ENCODE peak calls at places on chromosomes 1 and 21, in six cellular contexts. W, I, Y, V, J and O are unnamed samples. For H3K4me1, the result is how much of the 10 kb centered on the place peaks cover.

GRCh38 chr21:44017601-44018000 is 5.5 kb downstream of the TRAPPC10 start:
- DNase-seq in W (no peak), I (no peak), Y (no peak), V (no peak), J (no peak), O (no peak)

GRCh38 chr1:202107801-202108731 is 14.7 kb upstream of the GPR37L1 start:
- DNase-seq in W (no peak), I (no peak), Y (no peak), V (peak), J (no peak), O (no peak)

GRCh38 chr1:112406771-112407170 is 10.8 kb downstream of the CTTNBP2NL start:
- DNase-seq in W (no peak), I (no peak), Y (no peak), V (no peak), J (no peak), O (no peak)

GRCh38 chr1:220990417-220991337 is 111.4 kb downstream of the HLX start:
- DNase-seq in W (no peak), I (no peak), Y (peak), V (peak), J (no peak), O (no peak)

GRCh38 chr1:238552271-238552670 is 661.5 kb upstream of the ZP4 start:
- DNase-seq in W (no peak), I (no peak), Y (no peak), V (peak), J (no peak), O (no peak)

GRCh38 chr1:10686404-10687040 is 109.9 kb downstream of the CASZ1 start:
- DNase-seq in W (no peak), I (no peak), Y (no peak), V (no peak), J (no peak), O (no peak)

GRCh38 chr1:242146640-242147039 is 147.7 kb upstream of the MAP1LC3C start:
- DNase-seq in W (no peak), I (no peak), Y (no peak), V (no peak), J (no peak), O (no peak)

GRCh38 chr1:40096646-40096976 is 441 bp downstream of the PPT1 start:
- DNase-seq in W (no peak), I (no peak), Y (no peak), V (no peak), J (no peak), O (no peak)

GRCh38 chr1:183544598-183545297 is 45.5 kb downstream of the NCF2 start:
- DNase-seq in W (no peak), I (no peak), Y (no peak), V (no peak), J (no peak), O (no peak)

GRCh38 chr1:181089777-181090505 is 1.4 kb downstream of the IER5 start:
- DNase-seq in W (peak), I (peak), Y (no peak), V (peak), J (peak), O (peak)

GRCh38 chr1:39214021-39214713 is 9.7 kb downstream of the MACF1 start:
- DNase-seq in W (no peak), I (no peak), Y (no peak), V (peak), J (no peak), O (no peak)

GRCh38 chr1:201277441-201277840 is 5.9 kb upstream of the PKP1 start:
- DNase-seq in W (no peak), I (no peak), Y (no peak), V (no peak), J (no peak), O (no peak)

GRCh38 chr1:33093004-33093403 is 12.1 kb downstream of the AZIN2 start:
- DNase-seq in W (no peak), I (no peak), Y (no peak), V (no peak), J (peak), O (no peak)

DNA sequence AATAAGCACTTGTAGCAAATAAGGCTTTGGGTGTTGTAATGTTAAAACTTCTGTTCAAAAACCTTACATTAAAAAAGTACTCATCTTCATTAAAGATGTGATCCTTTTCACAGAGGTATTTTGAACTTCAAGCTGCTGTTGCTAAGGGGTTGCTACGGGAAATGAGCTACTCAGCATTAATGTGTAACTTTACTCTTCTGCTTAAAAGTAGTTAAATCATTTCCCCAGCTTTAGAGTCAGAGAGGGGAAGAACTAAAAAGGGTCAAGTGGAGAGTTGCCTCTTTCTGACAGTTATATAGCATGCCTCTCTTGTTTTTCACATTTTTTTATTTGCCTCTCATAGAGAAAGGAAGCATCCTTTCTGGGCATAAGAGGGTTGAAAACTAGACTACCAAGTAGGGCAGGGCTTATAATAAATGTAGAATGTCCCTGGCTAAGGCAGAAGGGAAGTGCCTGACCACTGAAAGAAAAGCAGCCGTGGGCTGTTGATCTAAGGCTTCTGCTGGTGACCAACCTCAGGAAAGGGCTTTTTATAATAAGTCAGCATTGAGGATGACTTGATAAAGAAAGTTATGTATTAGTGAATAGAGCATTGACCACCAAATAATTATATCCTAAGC is 10.1 kb upstream of the ELAVL4 start:
- DNase-seq in W (peak), I (no peak), Y (no peak), V (no peak), J (no peak), O (no peak)
- H3K27ac ChIP-seq in W (peak), I (no peak), Y (no peak), V (no peak), J (no peak), O (no peak)

DNA sequence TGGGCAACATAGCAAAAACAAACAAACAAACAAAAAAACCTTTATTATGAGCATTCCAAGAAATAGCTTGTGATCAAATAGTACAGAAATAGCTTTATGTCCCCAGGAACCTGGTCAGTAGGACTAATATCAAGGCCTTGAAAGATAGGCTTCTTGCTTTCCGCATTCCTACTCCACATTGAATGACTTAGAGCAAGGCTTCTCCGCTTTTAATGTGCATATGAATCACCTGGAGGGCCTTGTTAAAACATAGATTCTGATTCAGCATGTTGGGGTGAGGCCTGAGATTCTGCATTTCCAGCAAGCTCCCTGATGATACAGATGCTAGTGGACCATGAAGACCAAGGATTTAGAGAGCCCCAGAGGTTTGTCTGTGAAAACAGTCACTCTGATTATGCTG is 17.4 kb downstream of the PLEKHA6 start:
- DNase-seq in W (no peak), I (no peak), Y (no peak), V (no peak), J (no peak), O (no peak)
- H3K4me1 ChIP-seq in W (under half), I (under half), Y (under half), V (under half), J (under half), O (under half)

DNA sequence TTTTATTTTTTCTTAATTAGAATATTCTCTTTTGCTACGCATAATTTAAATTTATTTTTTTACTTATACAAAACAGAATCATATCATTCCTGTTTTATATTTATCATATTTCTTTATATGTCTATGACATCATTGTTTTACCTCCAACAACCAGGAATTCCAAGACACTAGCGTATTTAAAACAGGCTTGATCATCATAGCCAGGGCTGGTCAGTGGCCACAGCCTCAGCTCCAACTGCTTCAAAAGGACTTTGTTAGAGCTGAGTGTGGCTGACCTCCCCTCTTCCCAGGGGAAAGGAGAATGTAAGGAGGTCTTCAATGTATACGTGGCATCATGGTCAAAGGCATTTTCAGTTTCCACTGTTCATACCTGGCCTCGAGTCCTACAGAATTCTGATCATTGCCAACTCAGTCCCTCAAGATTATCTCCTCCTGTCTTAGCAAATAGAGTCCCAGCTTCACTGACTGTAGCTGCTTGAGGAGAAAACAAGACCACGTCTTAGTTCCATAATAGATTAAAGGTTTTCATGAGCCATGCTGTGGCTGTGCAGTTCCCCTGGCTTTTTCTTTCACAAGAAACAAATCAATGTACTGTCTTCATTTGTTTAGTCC is 444.0 kb downstream of the PTPRC start:
- DNase-seq in W (peak), I (no peak), Y (no peak), V (no peak), J (no peak), O (no peak)
- H3K27ac ChIP-seq in W (no peak), I (no peak), Y (no peak), V (no peak), J (no peak), O (no peak)

DNA sequence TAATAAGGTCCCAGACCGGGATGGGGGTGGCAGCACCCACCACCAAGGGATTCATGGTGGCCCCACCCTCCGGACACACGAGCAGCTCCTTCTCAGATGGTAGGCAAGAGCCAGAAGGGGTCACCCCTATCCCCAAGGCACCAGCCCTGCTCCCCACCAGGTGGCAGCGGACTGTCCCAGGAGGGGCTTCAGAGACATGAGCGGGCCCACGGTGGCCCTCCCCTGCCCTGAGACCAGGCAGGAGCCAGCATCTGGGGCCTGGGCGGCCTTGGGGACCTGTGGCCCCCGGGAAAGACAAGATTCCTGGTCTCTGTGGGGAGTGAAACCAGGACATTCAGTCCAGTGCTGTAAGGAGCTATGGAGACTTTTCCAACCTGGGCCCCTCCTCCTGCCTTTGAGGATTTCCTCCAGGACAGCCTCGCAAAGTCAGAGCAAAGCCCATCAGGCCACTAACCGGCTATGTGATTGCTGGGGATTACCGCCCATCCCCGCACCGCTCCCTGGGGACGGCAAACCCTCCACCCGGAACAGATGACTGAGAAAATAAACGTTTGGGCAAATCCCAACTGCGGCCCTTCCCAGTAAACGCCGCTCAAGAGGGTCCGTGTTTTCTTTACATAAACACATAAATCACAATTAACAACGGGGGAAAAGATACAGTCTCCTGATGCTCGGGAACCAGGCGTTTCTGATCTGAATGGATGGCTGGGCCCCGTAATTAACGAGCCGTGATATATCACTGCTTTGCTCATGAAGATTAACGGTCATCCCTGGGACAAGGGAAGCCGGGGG is 50.9 kb upstream of the ARHGEF16 start:
- DNase-seq in W (no peak), I (no peak), Y (no peak), V (no peak), J (peak), O (no peak)
- H3K4me1 ChIP-seq in W (under half), I (under half), Y (under half), V (under half), J (under half), O (under half)

GRCh38 chr1:2406451-2407041 is 5.8 kb downstream of the PEX10 start:
- DNase-seq in W (no peak), I (no peak), Y (no peak), V (no peak), J (peak), O (no peak)
- H3K27ac ChIP-seq in W (no peak), I (no peak), Y (no peak), V (no peak), J (no peak), O (no peak)

GRCh38 chr1:178124115-178124514 is 30.2 kb downstream of the RASAL2 start:
- DNase-seq in W (no peak), I (no peak), Y (no peak), V (no peak), J (no peak), O (no peak)
- H3K4me1 ChIP-seq in W (under half), I (under half), Y (under half), V (under half), J (under half), O (under half)

GRCh38 chr1:206706298-206706791 is 21.6 kb downstream of the MAPKAPK2 start:
- DNase-seq in W (no peak), I (no peak), Y (no peak), V (peak), J (no peak), O (peak)

GRCh38 chr1:206706806-206707205 is 22.1 kb downstream of the MAPKAPK2 start:
- DNase-seq in W (no peak), I (no peak), Y (no peak), V (no peak), J (no peak), O (peak)

GRCh38 chr1:206708882-206709281 is 24.2 kb downstream of the MAPKAPK2 start:
- DNase-seq in W (no peak), I (no peak), Y (no peak), V (peak), J (no peak), O (no peak)

GRCh38 chr1:206709322-206709721 is 24.6 kb downstream of the MAPKAPK2 start:
- DNase-seq in W (no peak), I (no peak), Y (no peak), V (no peak), J (no peak), O (no peak)

DNA sequence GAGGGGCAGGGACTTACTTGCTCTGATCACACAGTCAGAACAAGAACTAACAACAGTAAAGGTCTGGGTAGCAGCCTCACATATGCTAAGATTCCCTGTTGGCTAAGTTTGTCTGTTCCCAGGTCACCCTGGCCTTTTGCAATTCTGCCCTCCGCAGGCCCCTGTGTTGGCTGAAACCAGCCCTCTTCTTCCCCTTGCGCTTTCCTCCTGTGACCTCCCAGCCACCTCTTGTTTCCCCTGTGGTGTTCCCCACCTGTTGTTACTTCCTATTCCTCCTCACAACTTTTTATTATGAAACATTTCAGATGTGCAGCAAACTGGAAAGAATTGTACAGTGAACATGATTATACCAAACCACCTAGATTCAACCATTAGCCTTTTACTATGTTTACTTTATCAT is 23.4 kb downstream of the MAPKAPK2 start:
- DNase-seq in W (peak), I (no peak), Y (no peak), V (no peak), J (no peak), O (peak)
- H3K27ac ChIP-seq in W (no peak), I (no peak), Y (no peak), V (peak), J (no peak), O (no peak)

GRCh38 chr1:155226910-155227260 is 18.4 kb downstream of the MTX1 start:
- DNase-seq in W (peak), I (no peak), Y (no peak), V (peak), J (peak), O (peak)
- H3K4me1 ChIP-seq in W (under half), I (under half), Y (under half), V (under half), J (under half), O (under half)

GRCh38 chr21:42057861-42058437 is 13.2 kb upstream of the UMODL1 start:
- DNase-seq in W (no peak), I (no peak), Y (no peak), V (no peak), J (no peak), O (peak)
- H3K27ac ChIP-seq in W (no peak), I (no peak), Y (no peak), V (peak), J (no peak), O (peak)

DNA sequence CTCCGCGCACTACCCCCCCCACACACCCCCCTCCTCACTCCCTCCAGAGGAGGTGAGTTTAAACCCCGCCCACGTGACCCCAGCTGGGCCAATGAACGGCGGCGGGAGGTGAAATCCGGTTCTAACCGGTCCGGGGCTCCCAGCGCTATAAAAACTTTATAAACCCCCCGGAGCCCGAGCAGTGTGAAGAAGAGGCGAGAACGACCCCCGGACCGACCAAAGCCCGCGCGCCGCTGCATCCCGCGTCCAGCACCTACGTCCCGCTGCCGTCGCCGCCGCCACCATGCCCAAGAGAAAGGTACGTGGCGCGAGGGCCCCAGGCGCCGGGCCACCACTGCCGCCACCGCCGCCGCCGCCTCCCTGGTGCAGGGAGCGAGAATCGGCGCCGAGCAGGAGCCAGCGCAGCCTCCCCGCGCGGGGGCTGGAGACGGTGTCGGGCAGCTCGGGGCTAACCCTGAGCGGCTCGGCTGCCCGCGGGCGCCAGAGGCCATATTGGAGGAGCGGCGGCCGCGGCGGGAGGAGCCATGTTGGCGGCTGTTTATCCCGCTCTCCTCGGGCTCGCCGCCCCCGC is at the start of gene HMGN2:
- DNase-seq in W (peak), I (peak), Y (peak), V (peak), J (peak), O (peak)
- H3K4me1 ChIP-seq in W (under half), I (under half), Y (under half), V (under half), J (under half), O (under half)